ENCODE peak calls at places on chromosome 22, in five cellular contexts. W is islet precursor cell, L is GM12865, Q is NCI-H446 treated with DMSO at 0.1 percent for 48 hours, I is heart right ventricle. H is an unnamed sample.

GRCh38 chr22:33923660-33924246 is 3.5 kb upstream of the LARGE1 start:
- DNase-seq in W (peak), L (peak), Q (no peak), I (no peak), H (peak)

GRCh38 chr22:17087176-17088131 is 2.7 kb downstream of the IL17RA start:
- DNase-seq in W (no peak), L (peak), Q (no peak), I (no peak), H (no peak)

GRCh38 chr22:43164636-43165035 is 13.3 kb downstream of the TSPO start:
- DNase-seq in W (no peak), L (no peak), Q (no peak), I (no peak), H (no peak)

GRCh38 chr22:22033803-22034468 is 51.3 kb upstream of the TOP3B start:
- DNase-seq in W (no peak), L (no peak), Q (no peak), I (no peak), H (no peak)

GRCh38 chr22:17946691-17947367 is 77.5 kb downstream of the MICAL3 start:
- DNase-seq in W (no peak), L (no peak), Q (no peak), I (no peak), H (no peak)

GRCh38 chr22:45742866-45743450 is 71.3 kb downstream of the ATXN10 start:
- DNase-seq in W (no peak), L (no peak), Q (no peak), I (no peak), H (no peak)

GRCh38 chr22:44669725-44670027 is 32.3 kb upstream of the PRR5 start:
- DNase-seq in W (peak), L (no peak), Q (no peak), I (no peak), H (no peak)

GRCh38 chr22:21760640-21761039 is 25.0 kb upstream of the YPEL1 start:
- DNase-seq in W (no peak), L (no peak), Q (no peak), I (no peak), H (no peak)

GRCh38 chr22:37701121-37701786 is 4.4 kb downstream of the TRIOBP start:
- DNase-seq in W (no peak), L (no peak), Q (no peak), I (no peak), H (no peak)

GRCh38 chr22:40415531-40416266 is 45.3 kb downstream of the SGSM3 start:
- DNase-seq in W (no peak), L (peak), Q (no peak), I (no peak), H (no peak)

GRCh38 chr22:27749597-27750225 is 51.8 kb downstream of the MN1 start:
- DNase-seq in W (peak), L (no peak), Q (no peak), I (no peak), H (peak)

GRCh38 chr22:32761251-32761903 is 40.1 kb upstream of the TIMP3 start:
- DNase-seq in W (no peak), L (no peak), Q (no peak), I (no peak), H (no peak)